ENCODE peak calls at places on chromosomes 3 and 15, in nine cellular contexts. V is GM13976; Y is left cardiac atrium; W is HT1080; X is neural progenitor cell; H is activated naive CD4-positive, alpha-beta T cell treated with anti-CD3 and anti-CD28 coated beads, Interleukin-2, amount 50 U/mL, for 72 hours; F is iPS DF 6.9; L is EL; C is 8988T. G is an unnamed sample.

GRCh38 chr3:129829640-129830039 is 63.9 kb downstream of the TMCC1 start:
- DNase-seq in V (peak), Y (peak), W (peak), X (peak), H (no peak), F (peak), L (peak), C (no peak), G (peak)

GRCh38 chr3:128343287-128344045 is 123.2 kb downstream of the DNAJB8 start:
- DNase-seq in V (no peak), Y (no peak), W (peak), X (no peak), H (no peak), F (no peak), L (peak), C (no peak), G (no peak)

GRCh38 chr3:184315871-184316661 is 1.7 kb downstream of the EIF4G1 start:
- DNase-seq in V (peak), Y (no peak), W (no peak), X (peak), H (no peak), F (no peak), L (no peak), C (no peak), G (peak)

GRCh38 chr15:83200162-83200561 is 7.5 kb downstream of the HDGFL3 start:
- DNase-seq in V (no peak), Y (no peak), W (no peak), X (no peak), H (no peak), F (no peak), L (peak), C (no peak), G (no peak)

GRCh38 chr3:192929755-192930491 is 12.3 kb upstream of the MB21D2 start:
- DNase-seq in V (no peak), Y (no peak), W (no peak), X (no peak), H (no peak), F (no peak), L (peak), C (no peak), G (no peak)

GRCh38 chr3:124429129-124429815 is 301.0 kb upstream of the UMPS start:
- DNase-seq in V (no peak), Y (no peak), W (peak), X (no peak), H (no peak), F (no peak), L (peak), C (no peak), G (no peak)

GRCh38 chr3:67067251-67067650 is 69.1 kb downstream of the KBTBD8 start:
- DNase-seq in V (no peak), Y (no peak), W (no peak), X (no peak), H (no peak), F (no peak), L (no peak), C (no peak), G (no peak)

GRCh38 chr3:181901626-181902025 is 189.9 kb downstream of the SOX2 start:
- DNase-seq in V (no peak), Y (no peak), W (no peak), X (no peak), H (no peak), F (no peak), L (no peak), C (no peak), G (no peak)

GRCh38 chr3:188234172-188234571 is 80.2 kb downstream of the LPP start:
- DNase-seq in V (no peak), Y (no peak), W (peak), X (no peak), H (no peak), F (no peak), L (peak), C (no peak), G (no peak)

GRCh38 chr15:73991260-73991659 is 835 bp downstream of the STOML1 start:
- DNase-seq in V (no peak), Y (peak), W (peak), X (peak), H (no peak), F (no peak), L (peak), C (no peak), G (no peak)

GRCh38 chr3:15462451-15462850 is 35.1 kb downstream of the EAF1 start:
- DNase-seq in V (no peak), Y (no peak), W (no peak), X (no peak), H (no peak), F (no peak), L (no peak), C (no peak), G (no peak)

GRCh38 chr15:48579945-48580671 is 65.4 kb downstream of the FBN1 start:
- DNase-seq in V (no peak), Y (no peak), W (peak), X (no peak), H (no peak), F (no peak), L (no peak), C (no peak), G (no peak)

GRCh38 chr3:122310361-122310760 is 14.7 kb upstream of the CSTA start:
- DNase-seq in V (no peak), Y (no peak), W (no peak), X (no peak), H (no peak), F (no peak), L (no peak), C (no peak), G (no peak)